ENCODE peak calls at places on chromosome 6, in seven cellular contexts. T, D, I, B, U, G and P are unnamed samples.

GRCh38 chr6:121730616-121731015 is 295.2 kb downstream of the GJA1 start:
- DNase-seq in T (no peak), D (no peak), I (no peak), B (no peak), U (no peak), G (no peak), P (no peak)

GRCh38 chr6:3777695-3778461 is 26.4 kb upstream of the PXDC1 start:
- DNase-seq in T (no peak), D (no peak), I (no peak), B (no peak), U (no peak), G (no peak), P (no peak)

GRCh38 chr6:112190164-112190563 is 64.2 kb downstream of the LAMA4 start:
- DNase-seq in T (no peak), D (no peak), I (no peak), B (no peak), U (no peak), G (no peak), P (no peak)

GRCh38 chr6:22149081-22149480 is 147.8 kb downstream of the PRL start:
- DNase-seq in T (no peak), D (no peak), I (no peak), B (no peak), U (no peak), G (no peak), P (no peak)

GRCh38 chr6:33794910-33795615 is 6.1 kb upstream of the LEMD2 start:
- DNase-seq in T (peak), D (no peak), I (no peak), B (no peak), U (no peak), G (no peak), P (no peak)

GRCh38 chr6:79330723-79331122 is 96.2 kb upstream of the HMGN3 start:
- DNase-seq in T (no peak), D (no peak), I (peak), B (no peak), U (no peak), G (no peak), P (no peak)

GRCh38 chr6:12293931-12294800 is 4.0 kb downstream of the EDN1 start:
- DNase-seq in T (no peak), D (no peak), I (no peak), B (no peak), U (no peak), G (no peak), P (no peak)

GRCh38 chr6:35494161-35494563 is 2.7 kb downstream of the TEAD3 start:
- DNase-seq in T (peak), D (no peak), I (peak), B (no peak), U (no peak), G (no peak), P (no peak)

GRCh38 chr6:45710304-45710821 is 305.3 kb downstream of the CLIC5 start:
- DNase-seq in T (peak), D (no peak), I (peak), B (no peak), U (peak), G (no peak), P (peak)

GRCh38 chr6:11218077-11218392 is 14.4 kb downstream of the NEDD9 start:
- DNase-seq in T (no peak), D (no peak), I (peak), B (no peak), U (no peak), G (no peak), P (no peak)

GRCh38 chr6:111806561-111807497 is 66.4 kb downstream of the FYN start:
- DNase-seq in T (no peak), D (no peak), I (no peak), B (no peak), U (no peak), G (no peak), P (no peak)

GRCh38 chr6:31087494-31088089 is 24.8 kb downstream of the C6orf15 start:
- DNase-seq in T (peak), D (peak), I (peak), B (peak), U (peak), G (peak), P (peak)

GRCh38 chr6:167501831-167502385 is 177.0 kb downstream of the TTLL2 start:
- DNase-seq in T (no peak), D (no peak), I (no peak), B (no peak), U (no peak), G (peak), P (peak)

GRCh38 chr6:73706971-73707370 is 11.0 kb downstream of the CD109 start:
- DNase-seq in T (no peak), D (no peak), I (no peak), B (no peak), U (no peak), G (no peak), P (no peak)

GRCh38 chr6:56652231-56652630 is 9.5 kb upstream of the DST start:
- DNase-seq in T (no peak), D (no peak), I (peak), B (no peak), U (peak), G (no peak), P (peak)

GRCh38 chr6:168284187-168284586 is 35.4 kb downstream of the DACT2 start:
- DNase-seq in T (no peak), D (no peak), I (no peak), B (no peak), U (no peak), G (no peak), P (no peak)

GRCh38 chr6:109034439-109035041 is 60.1 kb downstream of the SESN1 start:
- DNase-seq in T (no peak), D (no peak), I (no peak), B (no peak), U (peak), G (no peak), P (no peak)

GRCh38 chr6:2194643-2195042 is 50.8 kb downstream of the GMDS start:
- DNase-seq in T (no peak), D (no peak), I (no peak), B (no peak), U (no peak), G (no peak), P (no peak)

GRCh38 chr6:136761227-136761922 is 30.9 kb downstream of the MAP3K5 start:
- DNase-seq in T (peak), D (peak), I (peak), B (no peak), U (peak), G (no peak), P (no peak)

GRCh38 chr6:33962186-33962585 is 158.4 kb upstream of the MLN start:
- DNase-seq in T (peak), D (no peak), I (peak), B (no peak), U (peak), G (no peak), P (no peak)

GRCh38 chr6:33672808-33673207 is 38.7 kb downstream of the UQCC2 start:
- DNase-seq in T (peak), D (peak), I (peak), B (no peak), U (peak), G (peak), P (peak)

GRCh38 chr6:137150072-137150471 is 23.4 kb downstream of the IL22RA2 start:
- DNase-seq in T (no peak), D (peak), I (no peak), B (no peak), U (no peak), G (no peak), P (no peak)

GRCh38 chr6:130365166-130366010 is 429 bp upstream of the TMEM200A start:
- DNase-seq in T (peak), D (no peak), I (peak), B (peak), U (peak), G (peak), P (peak)

GRCh38 chr6:126195625-126196236 is 144.2 kb upstream of the CENPW start:
- DNase-seq in T (no peak), D (no peak), I (no peak), B (no peak), U (no peak), G (no peak), P (no peak)

GRCh38 chr6:51019785-51020184 is 201.1 kb downstream of the TFAP2B start:
- DNase-seq in T (no peak), D (no peak), I (no peak), B (no peak), U (no peak), G (no peak), P (no peak)

GRCh38 chr6:1917628-1918371 is 308.1 kb downstream of the FOXC1 start:
- DNase-seq in T (peak), D (no peak), I (peak), B (no peak), U (peak), G (no peak), P (peak)

GRCh38 chr6:167877994-167878779 is 51.5 kb downstream of the AFDN start:
- DNase-seq in T (no peak), D (no peak), I (no peak), B (no peak), U (no peak), G (no peak), P (no peak)

GRCh38 chr6:36829919-36830544 is 9.2 kb downstream of the CPNE5 start:
- DNase-seq in T (no peak), D (no peak), I (no peak), B (no peak), U (peak), G (no peak), P (no peak)

GRCh38 chr6:108780784-108781183 is 67.4 kb upstream of the ARMC2 start:
- DNase-seq in T (no peak), D (no peak), I (no peak), B (no peak), U (no peak), G (no peak), P (no peak)

GRCh38 chr6:39057251-39058155 is 8.9 kb downstream of the GLP1R start:
- DNase-seq in T (no peak), D (no peak), I (no peak), B (no peak), U (no peak), G (no peak), P (no peak)

GRCh38 chr6:79630883-79631799 is at the start of gene SH3BGRL2:
- DNase-seq in T (peak), D (no peak), I (peak), B (no peak), U (peak), G (peak), P (peak)

GRCh38 chr6:53066059-53066406 is 829 bp downstream of the FBXO9 start:
- DNase-seq in T (no peak), D (peak), I (peak), B (peak), U (peak), G (no peak), P (peak)

GRCh38 chr6:83169511-83169910 is 23.6 kb downstream of the PGM3 start:
- DNase-seq in T (peak), D (no peak), I (no peak), B (no peak), U (no peak), G (no peak), P (no peak)

GRCh38 chr6:80520195-80520594 is 413.7 kb downstream of the BCKDHB start:
- DNase-seq in T (peak), D (no peak), I (peak), B (no peak), U (peak), G (no peak), P (no peak)

GRCh38 chr6:123550052-123550617 is 86.6 kb downstream of the TRDN start:
- DNase-seq in T (no peak), D (no peak), I (peak), B (no peak), U (no peak), G (no peak), P (no peak)

GRCh38 chr6:142051404-142051803 is 81.3 kb upstream of the GJE1 start:
- DNase-seq in T (no peak), D (no peak), I (no peak), B (no peak), U (no peak), G (no peak), P (no peak)

GRCh38 chr6:44667226-44667625 is 279.7 kb downstream of the CDC5L start:
- DNase-seq in T (peak), D (no peak), I (peak), B (no peak), U (peak), G (peak), P (no peak)

GRCh38 chr6:53342210-53342609 is 6.5 kb downstream of the ELOVL5 start:
- DNase-seq in T (no peak), D (no peak), I (no peak), B (no peak), U (no peak), G (no peak), P (no peak)

GRCh38 chr6:164104432-164104831 is 689.9 kb downstream of the QKI start:
- DNase-seq in T (no peak), D (no peak), I (no peak), B (no peak), U (no peak), G (no peak), P (no peak)

GRCh38 chr6:164105705-164106104 is 691.2 kb downstream of the QKI start:
- DNase-seq in T (no peak), D (no peak), I (no peak), B (no peak), U (no peak), G (no peak), P (no peak)

GRCh38 chr6:164108092-164108491 is 693.6 kb downstream of the QKI start:
- DNase-seq in T (no peak), D (no peak), I (no peak), B (no peak), U (no peak), G (no peak), P (no peak)

GRCh38 chr6:164107297-164107995 is 692.9 kb downstream of the QKI start:
- DNase-seq in T (no peak), D (no peak), I (peak), B (no peak), U (no peak), G (no peak), P (no peak)

GRCh38 chr6:164106345-164106769 is 691.8 kb downstream of the QKI start:
- DNase-seq in T (no peak), D (peak), I (peak), B (no peak), U (peak), G (peak), P (peak)
- TF ChIP-seq CTCF in T (peak), D (peak), I (peak), B (no peak), U (peak), G (peak), P (no peak)

GRCh38 chr6:97069363-97069762 is 144.8 kb downstream of the KLHL32 start:
- DNase-seq in T (no peak), D (no peak), I (no peak), B (no peak), U (no peak), G (no peak), P (no peak)

GRCh38 chr6:97066056-97066455 is 141.5 kb downstream of the KLHL32 start:
- DNase-seq in T (no peak), D (no peak), I (no peak), B (no peak), U (no peak), G (no peak), P (no peak)

GRCh38 chr6:97064578-97064977 is 140.1 kb downstream of the KLHL32 start:
- DNase-seq in T (no peak), D (no peak), I (no peak), B (no peak), U (no peak), G (no peak), P (no peak)

GRCh38 chr6:97067045-97067444 is 142.5 kb downstream of the KLHL32 start:
- DNase-seq in T (no peak), D (no peak), I (no peak), B (no peak), U (no peak), G (no peak), P (no peak)

GRCh38 chr6:97068211-97068610 is 143.7 kb downstream of the KLHL32 start:
- DNase-seq in T (peak), D (peak), I (peak), B (no peak), U (peak), G (no peak), P (peak)
- TF ChIP-seq CTCF in T (peak), D (peak), I (peak), B (peak), U (peak), G (peak), P (peak)

GRCh38 chr6:43146228-43146627 is 24.8 kb upstream of the SRF start:
- DNase-seq in T (no peak), D (no peak), I (no peak), B (no peak), U (no peak), G (no peak), P (no peak)
- TF ChIP-seq CTCF in T (no peak), D (peak), I (no peak), B (no peak), U (no peak), G (no peak), P (no peak)

GRCh38 chr6:114452785-114453401 is 110.1 kb upstream of the HS3ST5 start:
- DNase-seq in T (no peak), D (no peak), I (no peak), B (no peak), U (no peak), G (no peak), P (no peak)
- TF ChIP-seq CTCF in T (no peak), D (no peak), I (no peak), B (no peak), U (no peak), G (no peak), P (no peak)

GRCh38 chr6:16403831-16404230 is 165.4 kb downstream of the GMPR start:
- DNase-seq in T (no peak), D (no peak), I (peak), B (no peak), U (no peak), G (no peak), P (no peak)
- TF ChIP-seq CTCF in T (peak), D (peak), I (peak), B (no peak), U (peak), G (no peak), P (no peak)

GRCh38 chr6:373773-374724 is 17.5 kb upstream of the IRF4 start:
- DNase-seq in T (no peak), D (no peak), I (peak), B (no peak), U (no peak), G (no peak), P (no peak)
- TF ChIP-seq CTCF in T (peak), D (no peak), I (no peak), B (no peak), U (no peak), G (no peak), P (no peak)

GRCh38 chr6:149190228-149190831 is 127.2 kb upstream of the TAB2 start:
- DNase-seq in T (peak), D (peak), I (peak), B (peak), U (peak), G (peak), P (peak)
- TF ChIP-seq CTCF in T (peak), D (peak), I (peak), B (peak), U (no peak), G (peak), P (no peak)

GRCh38 chr6:150667977-150668716 is 68.5 kb downstream of the PLEKHG1 start:
- DNase-seq in T (peak), D (no peak), I (peak), B (no peak), U (peak), G (no peak), P (peak)
- TF ChIP-seq CTCF in T (peak), D (no peak), I (peak), B (no peak), U (peak), G (no peak), P (no peak)

DNA sequence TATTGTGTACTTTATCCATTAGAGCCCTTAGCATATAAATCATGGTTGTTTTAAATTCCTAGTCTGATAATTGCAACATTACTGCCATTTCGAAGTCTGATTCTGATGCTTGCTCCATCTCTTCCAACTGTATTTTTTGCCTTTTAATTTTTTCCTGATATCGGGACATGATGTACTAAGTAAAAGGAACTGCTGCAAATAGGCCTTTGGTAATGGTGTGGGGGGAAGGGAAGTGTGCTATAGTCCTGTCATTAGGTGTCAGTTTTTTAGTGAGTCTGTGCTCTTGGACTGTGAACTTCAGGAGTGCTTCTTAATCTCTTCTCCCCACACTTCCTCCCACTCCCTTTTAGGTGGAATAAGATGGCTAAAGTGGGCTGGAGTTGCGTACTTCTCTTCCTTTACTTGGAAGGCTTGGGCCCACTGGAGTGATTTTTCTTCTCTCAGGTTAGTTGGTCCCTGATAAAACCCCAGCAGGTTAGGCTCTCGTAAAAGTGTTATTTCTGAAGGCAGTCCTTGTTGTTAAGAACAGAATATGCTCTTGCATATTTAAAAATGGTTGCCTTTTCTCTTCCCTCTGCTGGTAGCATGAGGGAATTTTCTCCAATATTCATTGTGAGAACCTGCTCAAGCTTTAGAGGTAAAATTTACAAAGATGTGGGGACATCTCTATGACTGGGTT is 18.1 kb downstream of the STXBP5 start:
- DNase-seq in T (peak), D (no peak), I (peak), B (no peak), U (peak), G (no peak), P (no peak)
- TF ChIP-seq CTCF in T (peak), D (peak), I (peak), B (peak), U (peak), G (no peak), P (no peak)